ENCODE peak calls at places on chromosomes 11 and 22, in five cellular contexts. One of them, this sample, is unnamed.

GRCh38 chr11:69546735-69547370 is 65.4 kb downstream of the LINC01488 start:
- DNase-seq in heart right ventricle: no peak
- DNase-seq in CD4-positive, alpha-beta T cell: no peak
- DNase-seq in HFF-Myc: no peak
- DNase-seq in fibroblast of mammary gland: no peak
- DNase-seq in this sample: peak; percentile 73

GRCh38 chr11:130024356-130024755 is 21.7 kb upstream of the PRDM10 start:
- DNase-seq in heart right ventricle: no peak
- DNase-seq in fibroblast of mammary gland: peak; percentile 40
- DNase-seq in HFF-Myc: no peak
- DNase-seq in CD4-positive, alpha-beta T cell: no peak
- DNase-seq in this sample: no peak

GRCh38 chr11:9950462-9950861 is 286.6 kb downstream of the SWAP70 start:
- DNase-seq in HFF-Myc: no peak
- DNase-seq in heart right ventricle: no peak
- DNase-seq in CD4-positive, alpha-beta T cell: no peak
- DNase-seq in fibroblast of mammary gland: no peak
- DNase-seq in this sample: no peak

GRCh38 chr22:29112102-29112501 is 39.3 kb downstream of the KREMEN1 start:
- DNase-seq in CD4-positive, alpha-beta T cell: no peak
- DNase-seq in heart right ventricle: no peak
- DNase-seq in fibroblast of mammary gland: no peak
- DNase-seq in HFF-Myc: no peak
- DNase-seq in this sample: no peak

GRCh38 chr22:44942979-44943700 is 66.7 kb downstream of the PHF21B start:
- DNase-seq in fibroblast of mammary gland: no peak
- DNase-seq in CD4-positive, alpha-beta T cell: no peak
- DNase-seq in HFF-Myc: no peak
- DNase-seq in heart right ventricle: no peak
- DNase-seq in this sample: no peak

GRCh38 chr11:102564110-102564509 is 33.6 kb upstream of the MMP7 start:
- DNase-seq in fibroblast of mammary gland: peak; percentile 83
- DNase-seq in heart right ventricle: no peak
- DNase-seq in HFF-Myc: peak; percentile 27
- DNase-seq in CD4-positive, alpha-beta T cell: no peak
- DNase-seq in this sample: no peak

GRCh38 chr22:48209473-48210271 is 1447.2 kb downstream of the TBC1D22A start:
- DNase-seq in CD4-positive, alpha-beta T cell: no peak
- DNase-seq in fibroblast of mammary gland: no peak
- DNase-seq in HFF-Myc: no peak
- DNase-seq in heart right ventricle: no peak
- DNase-seq in this sample: no peak

GRCh38 chr11:13229675-13230359 is 47.8 kb upstream of the BMAL1 start:
- DNase-seq in HFF-Myc: no peak
- DNase-seq in heart right ventricle: no peak
- DNase-seq in CD4-positive, alpha-beta T cell: no peak
- DNase-seq in fibroblast of mammary gland: peak; percentile 14
- DNase-seq in this sample: no peak

GRCh38 chr11:131816046-131816445 is 445.6 kb downstream of the NTM start:
- DNase-seq in CD4-positive, alpha-beta T cell: no peak
- DNase-seq in fibroblast of mammary gland: no peak
- DNase-seq in HFF-Myc: no peak
- DNase-seq in heart right ventricle: no peak
- DNase-seq in this sample: no peak

GRCh38 chr11:76850815-76851214 is 9.9 kb upstream of the ACER3 start:
- DNase-seq in heart right ventricle: peak; percentile 39
- DNase-seq in HFF-Myc: no peak
- DNase-seq in CD4-positive, alpha-beta T cell: no peak
- DNase-seq in fibroblast of mammary gland: no peak
- DNase-seq in this sample: no peak

GRCh38 chr11:112290462-112290894 is 29.8 kb upstream of the PLET1 start:
- DNase-seq in CD4-positive, alpha-beta T cell: no peak
- DNase-seq in HFF-Myc: no peak
- DNase-seq in fibroblast of mammary gland: no peak
- DNase-seq in heart right ventricle: no peak
- DNase-seq in this sample: no peak

GRCh38 chr11:71428861-71429435 is 19.2 kb downstream of the DHCR7 start:
- DNase-seq in HFF-Myc: no peak
- DNase-seq in fibroblast of mammary gland: peak; percentile 54
- DNase-seq in CD4-positive, alpha-beta T cell: no peak
- DNase-seq in heart right ventricle: peak; percentile 52
- DNase-seq in this sample: no peak

GRCh38 chr11:71426413-71426812 is 21.8 kb downstream of the DHCR7 start:
- DNase-seq in heart right ventricle: no peak
- DNase-seq in fibroblast of mammary gland: peak; percentile 70
- DNase-seq in CD4-positive, alpha-beta T cell: no peak
- DNase-seq in HFF-Myc: no peak
- DNase-seq in this sample: no peak

GRCh38 chr11:71423181-71423790 is 24.9 kb downstream of the DHCR7 start:
- DNase-seq in CD4-positive, alpha-beta T cell: no peak
- DNase-seq in fibroblast of mammary gland: no peak
- DNase-seq in heart right ventricle: no peak
- DNase-seq in HFF-Myc: no peak
- DNase-seq in this sample: no peak

GRCh38 chr11:71425851-71426250 is 22.3 kb downstream of the DHCR7 start:
- DNase-seq in HFF-Myc: no peak
- DNase-seq in fibroblast of mammary gland: peak; percentile 55
- DNase-seq in heart right ventricle: no peak
- DNase-seq in CD4-positive, alpha-beta T cell: no peak
- DNase-seq in this sample: peak; percentile 13

GRCh38 chr11:71425409-71425808 is 22.8 kb downstream of the DHCR7 start:
- DNase-seq in fibroblast of mammary gland: no peak
- DNase-seq in CD4-positive, alpha-beta T cell: no peak
- DNase-seq in heart right ventricle: no peak
- DNase-seq in HFF-Myc: no peak
- DNase-seq in this sample: peak; percentile 8
- TF ChIP-seq CTCF in fibroblast of mammary gland: peak; percentile 4
- TF ChIP-seq CTCF in CD4-positive, alpha-beta T cell: no peak
- TF ChIP-seq CTCF in heart right ventricle: no peak
- TF ChIP-seq CTCF in HFF-Myc: no peak
- TF ChIP-seq CTCF in this sample: no peak

DNA sequence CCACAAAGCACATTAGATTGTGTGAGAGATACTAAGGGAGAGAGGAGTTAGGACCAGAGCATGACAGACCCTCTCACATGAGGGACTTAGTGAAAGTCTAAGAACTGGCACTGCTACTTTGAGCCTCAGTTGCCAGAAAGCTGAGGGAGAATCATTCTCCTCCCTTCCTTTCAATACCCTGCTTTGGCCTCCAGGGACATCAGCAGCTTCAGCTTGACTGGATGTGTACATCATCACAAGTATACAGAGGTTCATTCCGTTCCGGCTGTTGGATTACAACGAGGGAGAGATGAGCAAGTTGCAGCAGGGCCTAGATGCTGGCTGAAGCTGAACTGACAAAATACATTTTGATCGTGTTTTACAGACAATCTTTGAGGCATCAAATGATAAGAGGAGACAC is 15.7 kb upstream of the ANO5 start:
- DNase-seq in HFF-Myc: no peak
- DNase-seq in CD4-positive, alpha-beta T cell: no peak
- DNase-seq in heart right ventricle: no peak
- DNase-seq in fibroblast of mammary gland: no peak
- DNase-seq in this sample: no peak
- TF ChIP-seq CTCF in HFF-Myc: no peak
- TF ChIP-seq CTCF in CD4-positive, alpha-beta T cell: no peak
- TF ChIP-seq CTCF in heart right ventricle: no peak
- TF ChIP-seq CTCF in fibroblast of mammary gland: no peak
- TF ChIP-seq CTCF in this sample: no peak

GRCh38 chr11:22192289-22192641 is 620 bp upstream of the ANO5 start:
- DNase-seq in fibroblast of mammary gland: no peak
- DNase-seq in HFF-Myc: no peak
- DNase-seq in heart right ventricle: no peak
- DNase-seq in CD4-positive, alpha-beta T cell: no peak
- DNase-seq in this sample: no peak
- TF ChIP-seq CTCF in fibroblast of mammary gland: no peak
- TF ChIP-seq CTCF in HFF-Myc: no peak
- TF ChIP-seq CTCF in heart right ventricle: no peak
- TF ChIP-seq CTCF in CD4-positive, alpha-beta T cell: no peak
- TF ChIP-seq CTCF in this sample: no peak

DNA sequence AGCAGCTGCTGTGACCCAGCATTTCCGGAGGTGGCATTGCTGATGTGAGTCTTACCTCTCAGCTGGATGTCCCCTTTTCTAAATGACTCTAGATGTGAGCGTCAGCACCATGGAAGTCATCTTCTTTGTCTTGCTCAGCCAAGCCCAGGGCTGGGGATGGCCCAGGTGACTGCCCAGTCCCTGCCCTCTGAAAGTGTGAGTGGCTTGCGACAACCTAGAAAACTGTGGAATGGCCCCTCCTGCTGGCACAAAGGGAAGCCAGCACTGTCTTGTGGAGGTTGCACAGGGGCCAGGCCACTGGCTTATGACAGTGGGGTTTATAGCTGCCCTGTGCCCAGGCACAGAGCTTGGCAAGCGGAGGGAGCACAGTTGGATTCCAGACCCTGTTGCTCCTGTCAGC is 6.2 kb downstream of the TUB start:
- DNase-seq in CD4-positive, alpha-beta T cell: no peak
- DNase-seq in heart right ventricle: no peak
- DNase-seq in fibroblast of mammary gland: no peak
- DNase-seq in HFF-Myc: no peak
- DNase-seq in this sample: no peak
- TF ChIP-seq CTCF in CD4-positive, alpha-beta T cell: no peak
- TF ChIP-seq CTCF in heart right ventricle: no peak
- TF ChIP-seq CTCF in fibroblast of mammary gland: peak; percentile 18
- TF ChIP-seq CTCF in HFF-Myc: peak; percentile 8
- TF ChIP-seq CTCF in this sample: no peak

DNA sequence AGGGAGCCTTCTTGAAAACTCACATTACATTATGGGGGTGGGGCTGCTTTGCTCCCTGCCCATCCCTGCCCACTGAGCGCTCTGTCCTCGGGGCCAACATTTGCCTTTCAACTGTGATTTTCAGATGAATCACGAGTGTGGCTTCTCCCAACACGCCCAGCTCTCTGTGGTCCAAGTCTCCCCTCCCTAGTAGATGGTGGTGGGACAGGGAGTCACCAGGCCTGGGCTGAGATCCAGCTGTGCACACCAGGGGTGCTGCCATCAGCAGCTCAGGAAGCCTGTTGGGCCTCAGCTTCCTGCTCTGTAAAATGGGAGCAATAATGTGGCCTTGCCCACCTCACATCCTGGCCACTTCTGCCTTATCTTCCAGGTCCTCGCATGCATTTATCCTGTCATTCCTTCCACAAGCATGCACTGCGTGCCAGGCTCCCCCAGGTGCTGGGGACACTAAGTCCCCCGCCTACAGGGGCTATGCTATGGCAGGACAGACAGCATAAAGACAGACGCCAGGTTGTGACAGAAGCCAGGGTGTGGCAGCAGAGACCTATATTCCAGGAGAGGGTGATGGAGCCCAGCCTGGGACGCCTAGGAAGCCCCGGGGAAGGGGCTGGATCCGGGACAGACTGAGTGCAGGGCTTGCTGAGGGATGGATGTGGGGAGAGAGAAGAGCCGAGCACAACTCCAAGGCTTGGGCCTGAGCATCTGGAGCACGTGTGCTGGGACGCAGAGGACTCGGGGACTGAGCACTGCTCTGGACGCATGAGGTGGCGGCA is 30.5 kb downstream of the NFAM1 start:
- DNase-seq in fibroblast of mammary gland: no peak
- DNase-seq in HFF-Myc: no peak
- DNase-seq in CD4-positive, alpha-beta T cell: no peak
- DNase-seq in heart right ventricle: no peak
- DNase-seq in this sample: no peak
- TF ChIP-seq CTCF in fibroblast of mammary gland: no peak
- TF ChIP-seq CTCF in HFF-Myc: no peak
- TF ChIP-seq CTCF in CD4-positive, alpha-beta T cell: no peak
- TF ChIP-seq CTCF in heart right ventricle: no peak
- TF ChIP-seq CTCF in this sample: no peak

GRCh38 chr11:119305556-119306372 is 11.2 kb downstream of the MCAM start:
- DNase-seq in CD4-positive, alpha-beta T cell: no peak
- DNase-seq in HFF-Myc: no peak
- DNase-seq in fibroblast of mammary gland: no peak
- DNase-seq in heart right ventricle: no peak
- DNase-seq in this sample: no peak

GRCh38 chr11:119306373-119306890 is 10.5 kb downstream of the MCAM start:
- DNase-seq in HFF-Myc: no peak
- DNase-seq in fibroblast of mammary gland: peak; percentile 85
- DNase-seq in heart right ventricle: no peak
- DNase-seq in CD4-positive, alpha-beta T cell: peak; percentile 38
- DNase-seq in this sample: peak; percentile 62

GRCh38 chr11:119309411-119309810 is 7.5 kb downstream of the MCAM start:
- DNase-seq in CD4-positive, alpha-beta T cell: no peak
- DNase-seq in HFF-Myc: no peak
- DNase-seq in fibroblast of mammary gland: no peak
- DNase-seq in heart right ventricle: no peak
- DNase-seq in this sample: no peak

GRCh38 chr11:119307974-119308373 is 9.0 kb downstream of the MCAM start:
- DNase-seq in heart right ventricle: no peak
- DNase-seq in HFF-Myc: no peak
- DNase-seq in CD4-positive, alpha-beta T cell: no peak
- DNase-seq in fibroblast of mammary gland: no peak
- DNase-seq in this sample: no peak

GRCh38 chr11:119307219-119307618 is 9.7 kb downstream of the MCAM start:
- DNase-seq in HFF-Myc: no peak
- DNase-seq in heart right ventricle: no peak
- DNase-seq in fibroblast of mammary gland: no peak
- DNase-seq in CD4-positive, alpha-beta T cell: no peak
- DNase-seq in this sample: no peak
- TF ChIP-seq CTCF in HFF-Myc: peak; percentile 14
- TF ChIP-seq CTCF in heart right ventricle: no peak
- TF ChIP-seq CTCF in fibroblast of mammary gland: no peak
- TF ChIP-seq CTCF in CD4-positive, alpha-beta T cell: no peak
- TF ChIP-seq CTCF in this sample: no peak

DNA sequence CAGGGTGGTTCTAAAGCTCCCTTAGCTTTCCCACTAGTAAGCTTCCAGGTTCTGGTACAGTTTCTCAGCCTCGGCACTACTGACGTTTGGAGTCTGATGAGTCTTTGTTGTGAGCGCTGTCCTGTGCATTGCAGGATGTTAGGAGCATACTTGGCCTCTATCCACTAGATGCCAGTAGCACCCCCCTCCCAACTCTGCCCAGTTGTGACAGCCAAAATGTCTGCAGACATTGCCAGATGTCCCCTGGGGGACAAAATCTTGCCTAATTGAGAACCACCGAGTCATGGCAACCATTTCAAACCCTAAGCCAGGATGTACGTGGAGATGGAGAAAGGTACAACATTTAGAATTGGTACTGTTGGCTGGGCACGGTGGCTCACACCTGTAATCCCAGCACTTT is 68.7 kb downstream of the PTPRJ start:
- DNase-seq in CD4-positive, alpha-beta T cell: no peak
- DNase-seq in heart right ventricle: no peak
- DNase-seq in fibroblast of mammary gland: no peak
- DNase-seq in HFF-Myc: no peak
- DNase-seq in this sample: no peak
- TF ChIP-seq CTCF in CD4-positive, alpha-beta T cell: no peak
- TF ChIP-seq CTCF in heart right ventricle: no peak
- TF ChIP-seq CTCF in fibroblast of mammary gland: no peak
- TF ChIP-seq CTCF in HFF-Myc: no peak
- TF ChIP-seq CTCF in this sample: no peak

GRCh38 chr22:23180301-23180892 is at the start of gene BCR:
- DNase-seq in fibroblast of mammary gland: peak; percentile 51
- DNase-seq in CD4-positive, alpha-beta T cell: peak; percentile 54
- DNase-seq in heart right ventricle: peak; percentile 79
- DNase-seq in HFF-Myc: no peak
- DNase-seq in this sample: peak; percentile 61
- TF ChIP-seq CTCF in fibroblast of mammary gland: no peak
- TF ChIP-seq CTCF in CD4-positive, alpha-beta T cell: no peak
- TF ChIP-seq CTCF in heart right ventricle: no peak
- TF ChIP-seq CTCF in HFF-Myc: peak; percentile 4
- TF ChIP-seq CTCF in this sample: no peak